ENCODE peak calls at places on chromosomes 3 and 15, in nine cellular contexts. Q, A, F, C, G, O, W, X and Y are unnamed samples.

GRCh38 chr15:101168463-101168824 is 83.4 kb downstream of the CHSY1 start:
- DNase-seq in Q (no peak), A (no peak), F (peak), C (no peak), G (no peak), O (no peak), W (peak), X (peak), Y (no peak)

GRCh38 chr15:97077930-97078329 is 747.4 kb downstream of the NR2F2 start:
- DNase-seq in Q (no peak), A (no peak), F (no peak), C (no peak), G (no peak), O (no peak), W (no peak), X (no peak), Y (no peak)

GRCh38 chr3:153959321-153959717 is 161.9 kb upstream of the ARHGEF26 start:
- DNase-seq in Q (no peak), A (no peak), F (no peak), C (no peak), G (no peak), O (no peak), W (no peak), X (no peak), Y (no peak)

GRCh38 chr3:50184242-50184978 is 7.0 kb upstream of the GNAT1 start:
- DNase-seq in Q (no peak), A (no peak), F (no peak), C (no peak), G (no peak), O (no peak), W (no peak), X (no peak), Y (no peak)

GRCh38 chr3:195900426-195901355 is 7.7 kb downstream of the TNK2 start:
- DNase-seq in Q (peak), A (no peak), F (peak), C (no peak), G (peak), O (peak), W (no peak), X (no peak), Y (peak)

GRCh38 chr3:141250342-141250741 is 18.7 kb downstream of the PXYLP1 start:
- DNase-seq in Q (no peak), A (no peak), F (no peak), C (no peak), G (no peak), O (no peak), W (no peak), X (no peak), Y (no peak)

GRCh38 chr15:29456255-29456654 is 186.6 kb upstream of the NSMCE3 start:
- DNase-seq in Q (no peak), A (no peak), F (no peak), C (no peak), G (peak), O (no peak), W (no peak), X (no peak), Y (no peak)

GRCh38 chr15:82936966-82937647 is 15.4 kb downstream of the HOMER2 start:
- DNase-seq in Q (peak), A (no peak), F (peak), C (no peak), G (no peak), O (no peak), W (no peak), X (no peak), Y (peak)

GRCh38 chr15:63502137-63502801 is 2.1 kb upstream of the USP3 start:
- DNase-seq in Q (peak), A (no peak), F (no peak), C (no peak), G (no peak), O (peak), W (no peak), X (peak), Y (no peak)

GRCh38 chr3:67662733-67663132 is 8.3 kb upstream of the SUCLG2 start:
- DNase-seq in Q (no peak), A (no peak), F (no peak), C (no peak), G (no peak), O (no peak), W (no peak), X (no peak), Y (no peak)

GRCh38 chr15:52012210-52012609 is 6.8 kb upstream of the MAPK6 start:
- DNase-seq in Q (no peak), A (no peak), F (no peak), C (no peak), G (no peak), O (no peak), W (no peak), X (no peak), Y (no peak)

GRCh38 chr3:16427309-16427965 is 86.1 kb downstream of the RFTN1 start:
- DNase-seq in Q (peak), A (no peak), F (peak), C (no peak), G (no peak), O (peak), W (peak), X (no peak), Y (peak)

GRCh38 chr3:126573492-126574117 is 14.9 kb upstream of the C3orf22 start:
- DNase-seq in Q (peak), A (no peak), F (no peak), C (no peak), G (no peak), O (peak), W (peak), X (peak), Y (no peak)

GRCh38 chr3:136858381-136858780 is 3.6 kb upstream of the NCK1 start:
- DNase-seq in Q (no peak), A (no peak), F (no peak), C (no peak), G (no peak), O (no peak), W (no peak), X (no peak), Y (no peak)

GRCh38 chr15:91872356-91873132 is 19.0 kb downstream of the SLCO3A1 start:
- DNase-seq in Q (peak), A (no peak), F (no peak), C (no peak), G (no peak), O (peak), W (no peak), X (no peak), Y (no peak)

GRCh38 chr3:125381314-125381713 is 6.2 kb upstream of the ZNF148 start:
- DNase-seq in Q (peak), A (no peak), F (no peak), C (no peak), G (no peak), O (no peak), W (no peak), X (no peak), Y (no peak)

GRCh38 chr3:15933439-15934144 is 135.8 kb upstream of the ANKRD28 start:
- DNase-seq in Q (peak), A (no peak), F (peak), C (no peak), G (no peak), O (no peak), W (no peak), X (no peak), Y (peak)

GRCh38 chr3:38985981-38986380 is 65.8 kb downstream of the SCN11A start:
- DNase-seq in Q (no peak), A (no peak), F (no peak), C (no peak), G (no peak), O (peak), W (no peak), X (no peak), Y (no peak)

GRCh38 chr3:55487376-55488241 is 503 bp upstream of the WNT5A start:
- DNase-seq in Q (no peak), A (peak), F (peak), C (peak), G (no peak), O (peak), W (no peak), X (peak), Y (peak)

GRCh38 chr15:40344217-40344616 is 3.5 kb upstream of the CCDC9B start:
- DNase-seq in Q (no peak), A (no peak), F (peak), C (no peak), G (no peak), O (no peak), W (no peak), X (no peak), Y (no peak)

GRCh38 chr3:116473602-116474001 is 28.3 kb upstream of the LSAMP start:
- DNase-seq in Q (no peak), A (no peak), F (peak), C (no peak), G (no peak), O (no peak), W (no peak), X (no peak), Y (no peak)

GRCh38 chr3:50003766-50004278 is 63.9 kb downstream of the RBM6 start:
- DNase-seq in Q (no peak), A (no peak), F (no peak), C (no peak), G (no peak), O (no peak), W (no peak), X (no peak), Y (no peak)

GRCh38 chr15:25676070-25676469 is 187.1 kb downstream of the ATP10A start:
- DNase-seq in Q (no peak), A (no peak), F (no peak), C (no peak), G (peak), O (no peak), W (no peak), X (no peak), Y (no peak)

GRCh38 chr3:49276475-49277356 is at the start of gene C3orf62:
- DNase-seq in Q (peak), A (peak), F (peak), C (peak), G (peak), O (peak), W (peak), X (peak), Y (peak)

GRCh38 chr15:40340740-40341400 is at the start of gene CCDC9B:
- DNase-seq in Q (peak), A (no peak), F (peak), C (no peak), G (peak), O (peak), W (peak), X (peak), Y (peak)

GRCh38 chr3:170162630-170163029 is 18.9 kb downstream of the PHC3 start:
- DNase-seq in Q (no peak), A (no peak), F (peak), C (no peak), G (no peak), O (no peak), W (no peak), X (no peak), Y (no peak)

GRCh38 chr3:72820405-72820804 is 27.8 kb downstream of the SHQ1 start:
- DNase-seq in Q (peak), A (no peak), F (peak), C (no peak), G (no peak), O (no peak), W (peak), X (peak), Y (peak)

GRCh38 chr3:71304684-71305083 is 278.8 kb downstream of the FOXP1 start:
- DNase-seq in Q (peak), A (no peak), F (peak), C (no peak), G (no peak), O (peak), W (no peak), X (no peak), Y (no peak)

GRCh38 chr3:132787616-132788015 is 65.4 kb upstream of the NPHP3 start:
- DNase-seq in Q (no peak), A (no peak), F (no peak), C (no peak), G (no peak), O (no peak), W (no peak), X (no peak), Y (peak)

GRCh38 chr3:117610156-117610555 is 900.6 kb downstream of the TUSC7 start:
- DNase-seq in Q (no peak), A (peak), F (no peak), C (no peak), G (no peak), O (no peak), W (peak), X (no peak), Y (no peak)

GRCh38 chr3:24829011-24829581 is 334.4 kb upstream of the THRB start:
- DNase-seq in Q (no peak), A (peak), F (no peak), C (peak), G (no peak), O (peak), W (no peak), X (peak), Y (no peak)

GRCh38 chr3:12965999-12966846 is 107.0 kb downstream of the IQSEC1 start:
- DNase-seq in Q (peak), A (no peak), F (no peak), C (no peak), G (no peak), O (no peak), W (no peak), X (no peak), Y (no peak)

GRCh38 chr3:177553012-177553411 is 355.7 kb upstream of the TBL1XR1 start:
- DNase-seq in Q (no peak), A (no peak), F (no peak), C (no peak), G (no peak), O (no peak), W (no peak), X (no peak), Y (no peak)

GRCh38 chr15:49989498-49989897 is 129.5 kb downstream of the ATP8B4 start:
- DNase-seq in Q (no peak), A (no peak), F (no peak), C (no peak), G (no peak), O (no peak), W (peak), X (no peak), Y (no peak)

GRCh38 chr15:100259266-100259665 is 82.5 kb downstream of the ADAMTS17 start:
- DNase-seq in Q (no peak), A (no peak), F (no peak), C (no peak), G (peak), O (peak), W (no peak), X (no peak), Y (no peak)

GRCh38 chr3:172447611-172448579 is at the start of gene GHSR:
- DNase-seq in Q (no peak), A (no peak), F (no peak), C (peak), G (no peak), O (no peak), W (no peak), X (no peak), Y (no peak)

GRCh38 chr3:193554790-193555189 is at the start of gene ATP13A4:
- DNase-seq in Q (peak), A (no peak), F (no peak), C (peak), G (no peak), O (peak), W (no peak), X (peak), Y (peak)

GRCh38 chr3:35528728-35529127 is 110.6 kb upstream of the ARPP21 start:
- DNase-seq in Q (no peak), A (no peak), F (no peak), C (no peak), G (no peak), O (no peak), W (no peak), X (no peak), Y (no peak)

GRCh38 chr3:63067999-63068645 is 192.9 kb upstream of the CADPS start:
- DNase-seq in Q (peak), A (peak), F (peak), C (no peak), G (no peak), O (no peak), W (no peak), X (peak), Y (peak)

GRCh38 chr15:74146277-74146800 is 16.0 kb downstream of the ISLR2 start:
- DNase-seq in Q (no peak), A (no peak), F (no peak), C (no peak), G (no peak), O (no peak), W (no peak), X (no peak), Y (no peak)

GRCh38 chr15:74140445-74140761 is 10.0 kb downstream of the ISLR2 start:
- DNase-seq in Q (no peak), A (no peak), F (no peak), C (no peak), G (no peak), O (no peak), W (no peak), X (no peak), Y (no peak)

GRCh38 chr15:74141591-74141990 is 11.2 kb downstream of the ISLR2 start:
- DNase-seq in Q (no peak), A (no peak), F (no peak), C (no peak), G (no peak), O (no peak), W (no peak), X (no peak), Y (no peak)

GRCh38 chr15:74138642-74139041 is 8.3 kb downstream of the ISLR2 start:
- DNase-seq in Q (no peak), A (no peak), F (no peak), C (no peak), G (no peak), O (no peak), W (no peak), X (no peak), Y (no peak)

DNA sequence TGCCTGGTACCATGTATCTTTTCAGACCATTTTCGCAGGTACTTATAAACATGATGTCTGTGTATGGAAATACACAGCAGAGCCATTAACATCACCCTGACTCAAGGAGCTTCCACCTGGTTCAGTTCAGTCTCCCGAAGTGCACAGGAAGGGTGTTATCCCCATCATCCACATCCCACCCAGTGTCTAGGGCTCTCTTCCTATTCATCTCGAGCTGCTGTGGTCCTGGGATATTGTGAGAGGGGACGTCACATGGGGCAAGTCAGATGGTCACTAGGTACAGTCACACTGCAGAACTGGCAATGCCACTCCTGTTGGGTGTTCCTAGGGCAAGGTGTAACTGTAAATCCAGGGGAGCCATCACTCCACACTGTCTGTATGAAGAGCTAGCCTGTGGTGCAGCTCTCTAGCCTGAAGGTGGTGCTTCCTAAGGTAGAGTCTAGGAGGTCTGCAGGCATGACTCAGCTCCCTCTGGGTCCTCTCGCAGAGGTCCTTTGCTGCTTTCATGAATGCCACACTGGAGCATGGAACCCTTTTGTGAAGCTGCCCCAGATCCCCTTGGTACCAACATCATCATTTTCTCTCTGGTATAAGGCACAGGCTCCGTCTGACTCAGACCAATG is 13.9 kb downstream of the ISLR2 start:
- DNase-seq in Q (no peak), A (no peak), F (no peak), C (peak), G (no peak), O (no peak), W (no peak), X (no peak), Y (peak)
- TF ChIP-seq CTCF in Q (no peak), A (no peak), F (no peak), C (peak), G (no peak), O (no peak), W (no peak), X (no peak), Y (no peak)

GRCh38 chr3:187714404-187714979 is 12.1 kb upstream of the RTP2 start:
- DNase-seq in Q (peak), A (peak), F (peak), C (peak), G (no peak), O (peak), W (peak), X (peak), Y (peak)
- TF ChIP-seq CTCF in Q (peak), A (peak), F (peak), C (peak), G (peak), O (peak), W (no peak), X (peak), Y (peak)

GRCh38 chr15:77821188-77821958 is 188.7 kb upstream of the LINGO1 start:
- DNase-seq in Q (peak), A (peak), F (peak), C (peak), G (no peak), O (peak), W (no peak), X (peak), Y (peak)

GRCh38 chr15:77821959-77822256 is 189.2 kb upstream of the LINGO1 start:
- DNase-seq in Q (no peak), A (no peak), F (no peak), C (no peak), G (no peak), O (no peak), W (no peak), X (no peak), Y (no peak)

GRCh38 chr15:77819271-77819806 is 186.6 kb upstream of the LINGO1 start:
- DNase-seq in Q (no peak), A (peak), F (no peak), C (no peak), G (no peak), O (no peak), W (no peak), X (no peak), Y (no peak)

GRCh38 chr15:77818484-77819270 is 186.0 kb upstream of the LINGO1 start:
- DNase-seq in Q (no peak), A (no peak), F (no peak), C (peak), G (no peak), O (no peak), W (no peak), X (no peak), Y (no peak)

GRCh38 chr15:77819841-77820728 is 187.4 kb upstream of the LINGO1 start:
- DNase-seq in Q (no peak), A (peak), F (no peak), C (peak), G (no peak), O (no peak), W (no peak), X (peak), Y (peak)
- TF ChIP-seq CTCF in Q (peak), A (no peak), F (no peak), C (peak), G (no peak), O (no peak), W (no peak), X (no peak), Y (no peak)

GRCh38 chr3:4472766-4473165 is 5.7 kb upstream of the SUMF1 start:
- DNase-seq in Q (no peak), A (no peak), F (no peak), C (no peak), G (no peak), O (no peak), W (no peak), X (no peak), Y (no peak)

GRCh38 chr3:4476507-4476906 is 9.4 kb upstream of the SUMF1 start:
- DNase-seq in Q (no peak), A (no peak), F (no peak), C (no peak), G (no peak), O (no peak), W (no peak), X (no peak), Y (no peak)

GRCh38 chr3:4474683-4475490 is 7.8 kb upstream of the SUMF1 start:
- DNase-seq in Q (peak), A (no peak), F (peak), C (no peak), G (peak), O (peak), W (no peak), X (no peak), Y (peak)

GRCh38 chr3:4472312-4472711 is 5.2 kb upstream of the SUMF1 start:
- DNase-seq in Q (no peak), A (no peak), F (no peak), C (no peak), G (no peak), O (no peak), W (no peak), X (no peak), Y (no peak)

DNA sequence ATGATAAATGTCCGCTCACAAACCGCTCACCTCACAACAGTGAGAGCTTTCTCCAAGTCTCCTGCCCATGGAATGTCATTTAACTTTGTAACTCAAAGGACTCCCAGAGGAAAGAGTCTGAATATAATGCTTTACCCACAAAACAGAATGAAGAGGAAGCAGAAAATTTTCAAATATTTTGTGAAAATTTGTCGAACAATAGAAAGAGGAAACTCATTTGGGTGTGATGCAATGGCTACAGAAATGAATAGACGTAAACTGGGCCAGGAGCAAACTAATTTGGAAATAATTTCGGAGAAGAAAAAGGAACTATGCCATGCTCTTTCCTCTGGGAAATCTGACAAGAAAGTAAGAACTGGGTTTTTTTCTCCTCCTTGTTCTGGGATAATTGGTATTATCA is 11.2 kb upstream of the SUMF1 start:
- DNase-seq in Q (no peak), A (no peak), F (no peak), C (no peak), G (no peak), O (no peak), W (no peak), X (no peak), Y (no peak)
- TF ChIP-seq CTCF in Q (no peak), A (no peak), F (no peak), C (no peak), G (no peak), O (no peak), W (no peak), X (no peak), Y (no peak)

GRCh38 chr3:187458383-187458782 is 90.2 kb downstream of the RTP4 start:
- DNase-seq in Q (no peak), A (no peak), F (no peak), C (no peak), G (no peak), O (no peak), W (no peak), X (no peak), Y (no peak)
- TF ChIP-seq CTCF in Q (no peak), A (no peak), F (no peak), C (no peak), G (no peak), O (no peak), W (no peak), X (no peak), Y (no peak)